ENCODE peak calls at places on chromosomes 12 and 14, in seven cellular contexts. D is heart right ventricle, C is fibroblast of lung, M is heart left ventricle, X is ascending aorta, A is tibial artery, P is adrenal gland. G is an unnamed sample.

GRCh38 chr14:49550284-49551184 is 35.6 kb downstream of the RPS29 start:
- DNase-seq in M (no peak), C (peak), P (no peak), A (no peak), X (no peak), D (no peak), G (no peak)

GRCh38 chr12:26402648-26403047 is 207.3 kb downstream of the SSPN start:
- DNase-seq in C (peak), A (no peak), X (no peak), M (no peak), P (no peak), D (no peak), G (no peak)

GRCh38 chr12:119659289-119659897 is 8.5 kb upstream of the PRKAB1 start:
- DNase-seq in C (no peak), P (no peak), M (no peak), X (no peak), A (no peak), D (no peak), G (no peak)

GRCh38 chr14:90675399-90675798 is 140.8 kb downstream of the TTC7B start:
- DNase-seq in C (peak), M (no peak), X (peak), P (peak), A (peak), D (peak), G (no peak)

GRCh38 chr12:3655331-3655900 is 97.5 kb downstream of the CRACR2A start:
- DNase-seq in P (no peak), A (no peak), D (no peak), M (no peak), C (no peak), X (no peak), G (no peak)

GRCh38 chr14:52314521-52315354 is 626 bp downstream of the PTGER2 start:
- DNase-seq in X (peak), P (no peak), M (peak), A (peak), D (no peak), C (peak), G (peak)

GRCh38 chr12:71338933-71339332 is 100.7 kb upstream of the LGR5 start:
- DNase-seq in P (no peak), A (no peak), C (no peak), D (no peak), M (no peak), X (no peak), G (no peak)

GRCh38 chr12:51622564-51622963 is 31.5 kb downstream of the SCN8A start:
- DNase-seq in A (no peak), P (no peak), M (no peak), C (peak), X (no peak), D (no peak), G (no peak)

GRCh38 chr12:94761559-94761958 is 111.2 kb upstream of the TMCC3 start:
- DNase-seq in D (no peak), P (no peak), C (peak), A (no peak), M (no peak), X (no peak), G (no peak)

GRCh38 chr14:101251812-101252442 is 309.4 kb upstream of the DIO3 start:
- DNase-seq in M (no peak), X (no peak), P (no peak), A (no peak), C (no peak), D (no peak), G (no peak)

DNA sequence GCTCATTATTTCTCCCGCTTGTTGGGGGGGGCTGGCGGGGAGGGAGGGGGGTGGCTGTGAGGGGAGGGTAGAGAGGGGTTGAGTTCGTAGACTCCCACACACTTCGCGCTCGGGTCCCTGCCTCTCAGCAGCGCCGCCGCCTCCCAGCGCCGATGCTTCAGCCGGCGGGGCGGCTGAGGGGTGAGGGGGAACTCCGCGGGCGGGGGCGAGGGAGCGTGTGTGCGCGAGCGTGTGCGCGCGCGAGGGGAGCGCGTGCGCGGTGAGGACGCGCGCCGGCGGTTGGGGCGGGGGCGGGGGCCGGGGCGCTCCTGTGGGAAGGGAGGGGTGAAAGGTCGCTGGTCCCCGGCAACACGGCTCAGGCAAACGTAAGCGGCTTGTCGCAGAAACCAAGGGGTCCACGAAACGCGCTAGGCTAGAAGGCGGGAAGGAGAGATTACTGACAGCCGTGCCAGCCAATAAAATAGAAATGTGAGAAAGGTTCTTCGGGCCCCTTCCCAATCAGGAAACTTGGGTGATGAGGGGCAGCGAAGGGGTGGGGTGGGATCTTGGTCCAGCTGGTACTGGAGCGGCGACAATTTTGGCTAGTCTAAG is 343 bp upstream of the NOVA1 start:
- DNase-seq in P (peak), X (peak), M (peak), A (peak), D (peak), C (peak), G (peak)
- H3K27ac ChIP-seq in P (peak), X (peak), M (peak), A (peak), D (peak), C (peak), G (peak)

GRCh38 chr12:63846249-63846967 is 1.9 kb downstream of the SRGAP1 start:
- DNase-seq in D (no peak), A (no peak), P (no peak), C (no peak), M (no peak), X (no peak), G (no peak)
- H3K4me3 ChIP-seq in D (no peak), A (no peak), P (peak), C (peak), M (peak), X (no peak), G (no peak)

GRCh38 chr12:64171715-64172114 is 50.4 kb downstream of the KICS2 start:
- DNase-seq in D (no peak), X (no peak), C (peak), M (no peak), P (peak), A (no peak), G (no peak)
- H3K27ac ChIP-seq in D (no peak), X (no peak), C (peak), M (no peak), P (no peak), A (no peak), G (no peak)

DNA sequence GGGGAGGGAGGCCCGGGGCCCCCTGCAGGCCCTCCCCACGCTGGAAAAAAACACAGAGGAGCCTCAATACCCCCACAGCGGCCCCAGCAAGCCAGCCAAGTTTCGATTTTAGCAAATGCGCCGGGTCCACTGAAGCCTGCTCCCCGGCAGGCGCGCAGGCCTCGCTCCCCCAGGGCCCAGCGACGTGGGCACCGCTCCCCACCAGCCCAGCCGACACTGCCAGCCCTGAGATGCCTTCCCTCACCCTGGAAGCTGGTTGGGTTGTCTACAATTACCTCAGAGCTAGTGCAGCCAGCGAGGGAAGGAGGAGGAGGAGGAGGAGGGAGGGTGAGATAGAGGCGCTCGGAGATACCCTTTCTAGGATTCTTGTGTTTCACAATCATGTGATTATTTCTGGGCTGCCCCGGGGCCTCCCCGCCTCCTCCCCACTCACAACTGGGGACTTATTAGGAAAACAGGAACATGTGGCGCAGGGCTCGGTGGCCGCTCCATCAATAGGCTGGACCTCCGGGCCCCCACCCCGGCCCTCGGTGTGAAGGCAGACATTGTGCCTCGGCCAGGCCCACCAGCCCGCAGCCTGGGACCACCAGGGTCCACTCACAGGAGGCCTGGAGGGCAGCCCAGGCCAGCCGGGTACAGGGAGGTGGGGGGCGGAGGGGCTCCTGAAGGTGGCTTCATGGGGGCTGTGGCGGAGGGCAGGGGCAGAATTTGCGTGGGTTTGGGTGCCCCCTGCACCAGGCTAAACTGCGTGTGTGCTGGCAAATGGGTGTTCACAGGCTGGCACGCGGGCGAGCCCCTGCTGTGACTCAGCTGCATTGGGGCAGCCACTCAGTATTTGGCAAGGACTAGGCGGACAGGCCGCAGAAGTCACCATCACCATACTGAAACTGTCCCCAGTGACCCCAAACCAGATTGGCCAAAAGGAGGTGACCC is 109.9 kb downstream of the NCOR2 start:
- DNase-seq in M (peak), C (peak), P (peak), D (peak), X (peak), A (peak), G (peak)
- H3K4me3 ChIP-seq in M (peak), C (peak), P (peak), D (peak), X (peak), A (peak), G (peak)

DNA sequence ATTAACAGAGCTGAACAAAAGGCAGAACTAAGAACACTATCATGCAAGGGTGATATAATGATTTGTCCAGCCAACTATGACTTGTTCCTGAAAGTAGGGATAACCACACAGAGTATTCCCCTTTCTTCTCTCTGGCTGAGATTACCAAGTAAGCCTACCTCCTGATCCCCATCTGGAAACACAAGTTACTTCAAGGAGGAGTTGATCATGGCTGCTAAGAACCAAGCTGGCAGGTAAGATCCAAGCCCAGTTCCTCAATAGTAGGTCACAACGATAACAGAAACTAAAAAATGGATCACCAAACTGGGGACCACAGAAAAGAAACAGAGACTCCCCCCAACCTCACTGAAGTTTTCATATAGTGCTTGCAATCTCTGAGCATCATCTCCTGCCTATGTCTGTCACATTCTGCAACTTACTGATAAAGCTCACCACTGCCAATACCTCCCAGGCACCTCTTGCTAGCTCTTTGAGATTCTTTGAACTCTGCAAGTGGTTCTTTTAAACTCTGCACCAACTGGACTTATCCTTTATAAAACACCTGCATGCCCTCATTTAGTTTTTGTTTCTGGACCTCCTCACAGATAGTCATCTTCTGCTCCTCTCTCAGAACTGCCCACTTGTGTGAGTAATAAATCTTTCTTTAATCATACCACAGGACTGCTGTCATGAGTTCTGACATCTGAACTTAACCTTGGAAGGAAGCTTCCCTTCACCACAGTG is 76.6 kb downstream of the LRP6 start:
- DNase-seq in M (no peak), C (peak), X (no peak), D (no peak), P (no peak), A (no peak), G (no peak)
- H3K27ac ChIP-seq in M (no peak), C (no peak), X (no peak), D (no peak), P (no peak), A (no peak), G (no peak)

GRCh38 chr14:37593496-37594237 is 1.4 kb downstream of the FOXA1 start:
- DNase-seq in P (no peak), C (no peak), X (no peak), D (no peak), A (no peak), M (no peak), G (no peak)
- H3K4me3 ChIP-seq in P (peak), C (peak), X (peak), D (no peak), A (no peak), M (no peak), G (peak)

GRCh38 chr12:66302827-66303169 is 505 bp downstream of the HELB start:
- DNase-seq in C (no peak), D (no peak), A (no peak), M (no peak), X (no peak), P (no peak), G (no peak)
- H3K27ac ChIP-seq in C (peak), D (no peak), A (peak), M (peak), X (peak), P (peak), G (peak)

G was measured in right cardiac atrium.